ENCODE peak calls at places on chromosomes 5 and 9, in nine cellular contexts. B, H, M, X, U, J, W, Q and Y are unnamed samples.

GRCh38 chr5:86675311-86675710 is 57.6 kb downstream of the COX7C start:
- DNase-seq in M (no peak), J (no peak), Q (no peak), U (no peak), B (no peak), H (no peak), W (no peak), X (no peak), Y (no peak)

GRCh38 chr5:119515192-119515591 is 62.9 kb downstream of the HSD17B4 start:
- DNase-seq in H (no peak), M (peak), J (no peak), W (peak), Q (no peak), U (no peak), B (no peak), X (no peak), Y (no peak)

GRCh38 chr9:91207481-91207888 is 154.2 kb downstream of the AUH start:
- DNase-seq in M (peak), Q (no peak), W (peak), B (no peak), X (no peak), J (no peak), U (no peak), H (no peak), Y (no peak)

GRCh38 chr9:125995706-125996105 is 248.5 kb downstream of the PBX3 start:
- DNase-seq in J (no peak), U (no peak), X (no peak), W (no peak), Q (no peak), M (no peak), B (no peak), H (no peak), Y (no peak)

GRCh38 chr5:108222011-108222410 is 159.9 kb downstream of the FBXL17 start:
- DNase-seq in Q (no peak), M (no peak), J (no peak), W (no peak), U (no peak), X (no peak), H (no peak), B (no peak), Y (no peak)

GRCh38 chr5:180474569-180474968 is 19.6 kb upstream of the CNOT6 start:
- DNase-seq in J (no peak), Q (no peak), X (no peak), M (no peak), B (no peak), W (no peak), U (no peak), H (no peak), Y (no peak)

GRCh38 chr5:159915913-159916840 is at the start of gene ADRA1B:
- DNase-seq in M (peak), W (peak), B (peak), J (no peak), X (no peak), U (no peak), H (peak), Q (no peak), Y (peak)

GRCh38 chr9:35923927-35924763 is 14.9 kb downstream of the SPAAR start:
- DNase-seq in H (no peak), Q (no peak), U (no peak), W (peak), J (peak), X (no peak), B (no peak), M (peak), Y (peak)

GRCh38 chr9:87640385-87640795 is 85.5 kb upstream of the CTSL start:
- DNase-seq in J (no peak), B (no peak), U (no peak), M (peak), H (no peak), X (no peak), W (peak), Q (no peak), Y (peak)

GRCh38 chr9:121765021-121765950 is 113.9 kb downstream of the DAB2IP start:
- DNase-seq in Q (no peak), B (no peak), H (no peak), M (peak), J (peak), U (no peak), W (peak), X (no peak), Y (no peak)

GRCh38 chr9:3848445-3849114 is 322.8 kb upstream of the RFX3 start:
- DNase-seq in X (no peak), U (no peak), M (no peak), W (peak), Q (no peak), J (no peak), B (no peak), H (no peak), Y (no peak)

GRCh38 chr9:77743381-77743780 is 95.3 kb upstream of the GNA14 start:
- DNase-seq in M (peak), X (no peak), U (no peak), J (no peak), Q (no peak), B (no peak), W (peak), H (no peak), Y (no peak)

GRCh38 chr9:136977223-136978072 is at the start of gene PTGDS:
- DNase-seq in M (no peak), X (no peak), H (peak), J (no peak), Q (no peak), U (no peak), B (no peak), W (no peak), Y (no peak)